ENCODE peak calls at places on chromosomes 12 and 14, in five cellular contexts. One of them, this sample, is unnamed.

GRCh38 chr12:76786986-76787385 is 23.1 kb downstream of the ZDHHC17 start:
- DNase-seq in T-cell: no peak
- DNase-seq in mesenteric fat pad: no peak
- DNase-seq in NB4: no peak
- DNase-seq in CD4-positive, CD25-positive, alpha-beta regulatory T cell: no peak
- DNase-seq in this sample: no peak

GRCh38 chr14:95361373-95362179 is 41.9 kb upstream of the CLMN start:
- DNase-seq in CD4-positive, CD25-positive, alpha-beta regulatory T cell: no peak
- DNase-seq in NB4: peak; percentile 52
- DNase-seq in T-cell: peak; percentile 6
- DNase-seq in mesenteric fat pad: no peak
- DNase-seq in this sample: peak; percentile 52

GRCh38 chr14:99515301-99516155 is 34.3 kb downstream of the CCNK start:
- DNase-seq in CD4-positive, CD25-positive, alpha-beta regulatory T cell: no peak
- DNase-seq in mesenteric fat pad: peak; percentile 72
- DNase-seq in NB4: no peak
- DNase-seq in T-cell: no peak
- DNase-seq in this sample: peak; percentile 17

GRCh38 chr14:52325632-52326031 is 11.5 kb downstream of the PTGER2 start:
- DNase-seq in CD4-positive, CD25-positive, alpha-beta regulatory T cell: no peak
- DNase-seq in NB4: no peak
- DNase-seq in mesenteric fat pad: no peak
- DNase-seq in T-cell: no peak
- DNase-seq in this sample: no peak

GRCh38 chr12:133130808-133131128 is 341 bp downstream of the ZNF10 start:
- DNase-seq in T-cell: peak; percentile 60
- DNase-seq in mesenteric fat pad: no peak
- DNase-seq in NB4: no peak
- DNase-seq in CD4-positive, CD25-positive, alpha-beta regulatory T cell: no peak
- DNase-seq in this sample: peak; percentile 66

GRCh38 chr14:60188115-60188514 is 22.9 kb upstream of the DHRS7 start:
- DNase-seq in NB4: peak; percentile 45
- DNase-seq in CD4-positive, CD25-positive, alpha-beta regulatory T cell: no peak
- DNase-seq in mesenteric fat pad: no peak
- DNase-seq in T-cell: no peak
- DNase-seq in this sample: no peak

GRCh38 chr12:70091021-70091521 is 152.2 kb upstream of the CNOT2 start:
- DNase-seq in mesenteric fat pad: no peak
- DNase-seq in NB4: peak; percentile 10
- DNase-seq in T-cell: no peak
- DNase-seq in CD4-positive, CD25-positive, alpha-beta regulatory T cell: no peak
- DNase-seq in this sample: no peak

GRCh38 chr12:79689477-79690155 is 1.1 kb downstream of the PAWR start:
- DNase-seq in mesenteric fat pad: no peak
- DNase-seq in T-cell: no peak
- DNase-seq in CD4-positive, CD25-positive, alpha-beta regulatory T cell: no peak
- DNase-seq in NB4: no peak
- DNase-seq in this sample: peak; percentile 29

GRCh38 chr12:95282266-95282665 is 64.7 kb downstream of the VEZT start:
- DNase-seq in mesenteric fat pad: no peak
- DNase-seq in NB4: no peak
- DNase-seq in T-cell: no peak
- DNase-seq in CD4-positive, CD25-positive, alpha-beta regulatory T cell: no peak
- DNase-seq in this sample: no peak

GRCh38 chr14:20412876-20413784 is at the start of gene TEP1:
- DNase-seq in NB4: peak; percentile 82
- DNase-seq in T-cell: peak; percentile 53
- DNase-seq in mesenteric fat pad: peak; percentile 96
- DNase-seq in CD4-positive, CD25-positive, alpha-beta regulatory T cell: peak; percentile 66
- DNase-seq in this sample: peak; percentile 85

GRCh38 chr12:40921563-40922163 is 229.4 kb downstream of the CNTN1 start:
- DNase-seq in NB4: peak; percentile 35
- DNase-seq in T-cell: no peak
- DNase-seq in mesenteric fat pad: no peak
- DNase-seq in CD4-positive, CD25-positive, alpha-beta regulatory T cell: no peak
- DNase-seq in this sample: no peak

GRCh38 chr12:77345336-77345735 is 280.0 kb upstream of the E2F7 start:
- DNase-seq in mesenteric fat pad: no peak
- DNase-seq in CD4-positive, CD25-positive, alpha-beta regulatory T cell: no peak
- DNase-seq in NB4: no peak
- DNase-seq in T-cell: no peak
- DNase-seq in this sample: no peak

GRCh38 chr12:92403210-92404175 is 257.8 kb upstream of the BTG1 start:
- DNase-seq in CD4-positive, CD25-positive, alpha-beta regulatory T cell: peak; percentile 39
- DNase-seq in mesenteric fat pad: no peak
- DNase-seq in NB4: no peak
- DNase-seq in T-cell: peak; percentile 62
- DNase-seq in this sample: peak; percentile 82

GRCh38 chr12:24499151-24500146 is 449.5 kb downstream of the BCAT1 start:
- DNase-seq in CD4-positive, CD25-positive, alpha-beta regulatory T cell: no peak
- DNase-seq in T-cell: no peak
- DNase-seq in NB4: no peak
- DNase-seq in mesenteric fat pad: no peak
- DNase-seq in this sample: no peak

GRCh38 chr12:102527256-102527720 is 46.9 kb upstream of the IGF1 start:
- DNase-seq in mesenteric fat pad: no peak
- DNase-seq in CD4-positive, CD25-positive, alpha-beta regulatory T cell: no peak
- DNase-seq in T-cell: no peak
- DNase-seq in NB4: no peak
- DNase-seq in this sample: no peak

GRCh38 chr12:69684472-69684871 is 14.6 kb downstream of the BEST3 start:
- DNase-seq in CD4-positive, CD25-positive, alpha-beta regulatory T cell: no peak
- DNase-seq in T-cell: no peak
- DNase-seq in mesenteric fat pad: no peak
- DNase-seq in NB4: no peak
- DNase-seq in this sample: no peak

GRCh38 chr12:82411561-82412230 is 53.4 kb downstream of the METTL25 start:
- DNase-seq in mesenteric fat pad: no peak
- DNase-seq in NB4: no peak
- DNase-seq in CD4-positive, CD25-positive, alpha-beta regulatory T cell: no peak
- DNase-seq in T-cell: no peak
- DNase-seq in this sample: no peak

GRCh38 chr12:52698634-52699340 is 4.5 kb downstream of the KRT77 start:
- DNase-seq in mesenteric fat pad: no peak
- DNase-seq in NB4: no peak
- DNase-seq in CD4-positive, CD25-positive, alpha-beta regulatory T cell: no peak
- DNase-seq in T-cell: no peak
- DNase-seq in this sample: no peak

GRCh38 chr14:89503458-89503996 is 86.5 kb upstream of the FOXN3 start:
- DNase-seq in NB4: peak; percentile 30
- DNase-seq in T-cell: no peak
- DNase-seq in CD4-positive, CD25-positive, alpha-beta regulatory T cell: no peak
- DNase-seq in mesenteric fat pad: no peak
- DNase-seq in this sample: no peak

GRCh38 chr12:4106617-4107016 is 166.9 kb upstream of the CCND2 start:
- DNase-seq in mesenteric fat pad: no peak
- DNase-seq in NB4: no peak
- DNase-seq in T-cell: no peak
- DNase-seq in CD4-positive, CD25-positive, alpha-beta regulatory T cell: no peak
- DNase-seq in this sample: peak; percentile 36

GRCh38 chr12:72346331-72346944 is 74.3 kb downstream of the TRHDE start:
- DNase-seq in NB4: peak; percentile 76
- DNase-seq in CD4-positive, CD25-positive, alpha-beta regulatory T cell: no peak
- DNase-seq in mesenteric fat pad: no peak
- DNase-seq in T-cell: no peak
- DNase-seq in this sample: peak; percentile 49

GRCh38 chr12:54005853-54006699 is 2.7 kb upstream of the HOXC8 start:
- DNase-seq in mesenteric fat pad: peak; percentile 95
- DNase-seq in T-cell: peak; percentile 74
- DNase-seq in NB4: peak; percentile 87
- DNase-seq in CD4-positive, CD25-positive, alpha-beta regulatory T cell: peak; percentile 75
- DNase-seq in this sample: peak; percentile 87

GRCh38 chr12:27906127-27906500 is 66.4 kb downstream of the PTHLH start:
- DNase-seq in T-cell: no peak
- DNase-seq in CD4-positive, CD25-positive, alpha-beta regulatory T cell: no peak
- DNase-seq in mesenteric fat pad: no peak
- DNase-seq in NB4: no peak
- DNase-seq in this sample: no peak

GRCh38 chr12:103353913-103354312 is 141.9 kb downstream of the C12orf42 start:
- DNase-seq in CD4-positive, CD25-positive, alpha-beta regulatory T cell: no peak
- DNase-seq in NB4: no peak
- DNase-seq in mesenteric fat pad: no peak
- DNase-seq in T-cell: no peak
- DNase-seq in this sample: no peak

GRCh38 chr14:88802596-88802995 is 9.8 kb upstream of the EML5 start:
- DNase-seq in mesenteric fat pad: no peak
- DNase-seq in CD4-positive, CD25-positive, alpha-beta regulatory T cell: no peak
- DNase-seq in T-cell: no peak
- DNase-seq in NB4: no peak
- DNase-seq in this sample: no peak

GRCh38 chr12:52082026-52082667 is 2.6 kb downstream of the SMIM41 start:
- DNase-seq in mesenteric fat pad: no peak
- DNase-seq in CD4-positive, CD25-positive, alpha-beta regulatory T cell: no peak
- DNase-seq in T-cell: no peak
- DNase-seq in NB4: no peak
- DNase-seq in this sample: no peak

GRCh38 chr14:75238728-75239455 is 39.7 kb upstream of the FOS start:
- DNase-seq in CD4-positive, CD25-positive, alpha-beta regulatory T cell: no peak
- DNase-seq in T-cell: no peak
- DNase-seq in mesenteric fat pad: no peak
- DNase-seq in NB4: no peak
- DNase-seq in this sample: no peak

GRCh38 chr14:56172571-56172971 is 54.4 kb downstream of the PELI2 start:
- DNase-seq in T-cell: no peak
- DNase-seq in CD4-positive, CD25-positive, alpha-beta regulatory T cell: no peak
- DNase-seq in NB4: peak; percentile 2
- DNase-seq in mesenteric fat pad: no peak
- DNase-seq in this sample: no peak

GRCh38 chr14:30292591-30292990 is 266.4 kb upstream of the G2E3 start:
- DNase-seq in mesenteric fat pad: no peak
- DNase-seq in T-cell: no peak
- DNase-seq in NB4: no peak
- DNase-seq in CD4-positive, CD25-positive, alpha-beta regulatory T cell: no peak
- DNase-seq in this sample: no peak

GRCh38 chr12:131834798-131835615 is 6.8 kb downstream of the MMP17 start:
- DNase-seq in CD4-positive, CD25-positive, alpha-beta regulatory T cell: no peak
- DNase-seq in mesenteric fat pad: no peak
- DNase-seq in T-cell: no peak
- DNase-seq in NB4: no peak
- DNase-seq in this sample: no peak

GRCh38 chr12:123126294-123127144 is 24.4 kb downstream of the PITPNM2 start:
- DNase-seq in CD4-positive, CD25-positive, alpha-beta regulatory T cell: no peak
- DNase-seq in mesenteric fat pad: no peak
- DNase-seq in NB4: peak; percentile 49
- DNase-seq in T-cell: no peak
- DNase-seq in this sample: no peak

GRCh38 chr12:101566318-101566717 is 28.5 kb upstream of the MYBPC1 start:
- DNase-seq in T-cell: no peak
- DNase-seq in mesenteric fat pad: no peak
- DNase-seq in NB4: peak; percentile 33
- DNase-seq in CD4-positive, CD25-positive, alpha-beta regulatory T cell: no peak
- DNase-seq in this sample: no peak

GRCh38 chr12:100493371-100494012 is 19.8 kb downstream of the NR1H4 start:
- DNase-seq in CD4-positive, CD25-positive, alpha-beta regulatory T cell: no peak
- DNase-seq in NB4: no peak
- DNase-seq in T-cell: no peak
- DNase-seq in mesenteric fat pad: no peak
- DNase-seq in this sample: no peak

GRCh38 chr12:104485651-104486341 is 29.0 kb downstream of the CHST11 start:
- DNase-seq in NB4: peak; percentile 94
- DNase-seq in mesenteric fat pad: no peak
- DNase-seq in CD4-positive, CD25-positive, alpha-beta regulatory T cell: peak; percentile 49
- DNase-seq in T-cell: peak; percentile 54
- DNase-seq in this sample: peak; percentile 74

GRCh38 chr12:13698001-13698400 is 283.4 kb downstream of the GRIN2B start:
- DNase-seq in mesenteric fat pad: no peak
- DNase-seq in NB4: no peak
- DNase-seq in T-cell: no peak
- DNase-seq in CD4-positive, CD25-positive, alpha-beta regulatory T cell: no peak
- DNase-seq in this sample: no peak

This sample was measured in activated naive CD4-positive, alpha-beta T cell treated with anti-CD3 and anti-CD28 coated beads, Interleukin-2, amount 10 ng/mL, durations not matched to agents 7 days and 5 days.